ENCODE peak calls at places on chromosomes 11 and 22, in six cellular contexts. One of them, this sample, is unnamed.

GRCh38 chr11:1335811-1336761 is 26.7 kb upstream of the TOLLIP start:
- DNase-seq in K562: peak
- DNase-seq in GM12891: no peak
- DNase-seq in HepG2: peak
- DNase-seq in GM12878: no peak
- DNase-seq in H1: peak
- DNase-seq in this sample: no peak

GRCh38 chr11:19976281-19976941 is 183.9 kb downstream of the DBX1 start:
- DNase-seq in K562: no peak
- DNase-seq in GM12891: no peak
- DNase-seq in HepG2: peak
- DNase-seq in GM12878: no peak
- DNase-seq in H1: no peak
- DNase-seq in this sample: no peak

GRCh38 chr11:77518471-77518870 is 44.6 kb upstream of the PAK1 start:
- DNase-seq in K562: no peak
- DNase-seq in GM12891: no peak
- DNase-seq in HepG2: no peak
- DNase-seq in GM12878: no peak
- DNase-seq in H1: no peak
- DNase-seq in this sample: no peak

GRCh38 chr11:131888230-131888826 is 517.9 kb downstream of the NTM start:
- DNase-seq in K562: no peak
- DNase-seq in GM12891: no peak
- DNase-seq in HepG2: no peak
- DNase-seq in GM12878: no peak
- DNase-seq in H1: no peak
- DNase-seq in this sample: no peak

GRCh38 chr22:39250131-39250530 is 5.3 kb upstream of the PDGFB start:
- DNase-seq in K562: no peak
- DNase-seq in GM12891: no peak
- DNase-seq in HepG2: no peak
- DNase-seq in GM12878: no peak
- DNase-seq in H1: no peak
- DNase-seq in this sample: no peak

GRCh38 chr11:128052912-128053641 is 534.3 kb downstream of the ETS1 start:
- DNase-seq in K562: no peak
- DNase-seq in GM12891: no peak
- DNase-seq in HepG2: no peak
- DNase-seq in GM12878: no peak
- DNase-seq in H1: no peak
- DNase-seq in this sample: no peak

GRCh38 chr11:121241300-121242176 is 51.0 kb upstream of the SC5D start:
- DNase-seq in K562: no peak
- DNase-seq in GM12891: no peak
- DNase-seq in HepG2: no peak
- DNase-seq in GM12878: no peak
- DNase-seq in H1: no peak
- DNase-seq in this sample: no peak

GRCh38 chr11:125593113-125593761 is 585 bp downstream of the STT3A start:
- DNase-seq in K562: peak
- DNase-seq in GM12891: no peak
- DNase-seq in HepG2: peak
- DNase-seq in GM12878: no peak
- DNase-seq in H1: no peak
- DNase-seq in this sample: no peak

GRCh38 chr11:107385361-107385982 is 72.2 kb downstream of the CWF19L2 start:
- DNase-seq in K562: no peak
- DNase-seq in GM12891: no peak
- DNase-seq in HepG2: peak
- DNase-seq in GM12878: no peak
- DNase-seq in H1: no peak
- DNase-seq in this sample: no peak

GRCh38 chr11:45431301-45432018 is 145.3 kb upstream of the SYT13 start:
- DNase-seq in K562: no peak
- DNase-seq in GM12891: no peak
- DNase-seq in HepG2: no peak
- DNase-seq in GM12878: no peak
- DNase-seq in H1: no peak
- DNase-seq in this sample: no peak

GRCh38 chr11:75627879-75628668 is 40.8 kb downstream of the MAP6 start:
- DNase-seq in K562: peak
- DNase-seq in GM12891: no peak
- DNase-seq in HepG2: no peak
- DNase-seq in GM12878: no peak
- DNase-seq in H1: no peak
- DNase-seq in this sample: no peak

GRCh38 chr11:79121351-79121750 is 319.5 kb downstream of the TENM4 start:
- DNase-seq in K562: no peak
- DNase-seq in GM12891: no peak
- DNase-seq in HepG2: no peak
- DNase-seq in GM12878: no peak
- DNase-seq in H1: no peak
- DNase-seq in this sample: no peak

GRCh38 chr11:45926001-45926401 is 3.5 kb downstream of the LARGE2 start:
- DNase-seq in K562: no peak
- DNase-seq in GM12891: no peak
- DNase-seq in HepG2: no peak
- DNase-seq in GM12878: no peak
- DNase-seq in H1: no peak
- DNase-seq in this sample: no peak

GRCh38 chr22:44648821-44649566 is 53.0 kb upstream of the PRR5 start:
- DNase-seq in K562: no peak
- DNase-seq in GM12891: no peak
- DNase-seq in HepG2: no peak
- DNase-seq in GM12878: no peak
- DNase-seq in H1: no peak
- DNase-seq in this sample: no peak

GRCh38 chr11:73977856-73978519 is 4.7 kb downstream of the UCP2 start:
- DNase-seq in K562: no peak
- DNase-seq in GM12891: no peak
- DNase-seq in HepG2: no peak
- DNase-seq in GM12878: no peak
- DNase-seq in H1: no peak
- DNase-seq in this sample: no peak

GRCh38 chr11:72725731-72726042 is 26.5 kb downstream of the ARAP1 start:
- DNase-seq in K562: no peak
- DNase-seq in GM12891: no peak
- DNase-seq in HepG2: no peak
- DNase-seq in GM12878: no peak
- DNase-seq in H1: no peak
- DNase-seq in this sample: no peak

GRCh38 chr11:72723508-72723907 is 28.7 kb downstream of the ARAP1 start:
- DNase-seq in K562: no peak
- DNase-seq in GM12891: no peak
- DNase-seq in HepG2: no peak
- DNase-seq in GM12878: no peak
- DNase-seq in H1: no peak
- DNase-seq in this sample: no peak

GRCh38 chr11:72724851-72725730 is 27.1 kb downstream of the ARAP1 start:
- DNase-seq in K562: peak
- DNase-seq in GM12891: peak
- DNase-seq in HepG2: peak
- DNase-seq in GM12878: no peak
- DNase-seq in H1: peak
- DNase-seq in this sample: no peak

GRCh38 chr11:72722050-72722748 is 30.0 kb downstream of the ARAP1 start:
- DNase-seq in K562: peak
- DNase-seq in GM12891: peak
- DNase-seq in HepG2: no peak
- DNase-seq in GM12878: no peak
- DNase-seq in H1: peak
- DNase-seq in this sample: peak

GRCh38 chr11:72724021-72724561 is 28.1 kb downstream of the ARAP1 start:
- DNase-seq in K562: no peak
- DNase-seq in GM12891: no peak
- DNase-seq in HepG2: no peak
- DNase-seq in GM12878: no peak
- DNase-seq in H1: no peak
- DNase-seq in this sample: no peak
- TF ChIP-seq TAF1 in K562: no peak
- TF ChIP-seq TAF1 in GM12891: no peak
- TF ChIP-seq TAF1 in HepG2: no peak
- TF ChIP-seq TAF1 in GM12878: no peak
- TF ChIP-seq TAF1 in H1: no peak
- TF ChIP-seq TAF1 in this sample: no peak

GRCh38 chr11:98029832-98030231 is 990.9 kb upstream of the CNTN5 start:
- DNase-seq in K562: no peak
- DNase-seq in GM12891: no peak
- DNase-seq in HepG2: no peak
- DNase-seq in GM12878: no peak
- DNase-seq in H1: no peak
- DNase-seq in this sample: no peak
- TF ChIP-seq POLR2AphosphoS5 in K562: no peak
- TF ChIP-seq POLR2AphosphoS5 in GM12891: no peak
- TF ChIP-seq POLR2AphosphoS5 in HepG2: no peak
- TF ChIP-seq POLR2AphosphoS5 in GM12878: no peak
- TF ChIP-seq POLR2AphosphoS5 in H1: no peak
- TF ChIP-seq POLR2AphosphoS5 in this sample: no peak

GRCh38 chr11:65420506-65421203 is 1.9 kb upstream of the NEAT1 start:
- DNase-seq in K562: peak
- DNase-seq in GM12891: no peak
- DNase-seq in HepG2: no peak
- DNase-seq in GM12878: no peak
- DNase-seq in H1: no peak
- DNase-seq in this sample: no peak

GRCh38 chr11:65421204-65422103 is 1.1 kb upstream of the NEAT1 start:
- DNase-seq in K562: peak
- DNase-seq in GM12891: no peak
- DNase-seq in HepG2: peak
- DNase-seq in GM12878: no peak
- DNase-seq in H1: peak
- DNase-seq in this sample: no peak

GRCh38 chr11:65419460-65419772 is 3.2 kb upstream of the NEAT1 start:
- DNase-seq in K562: no peak
- DNase-seq in GM12891: no peak
- DNase-seq in HepG2: no peak
- DNase-seq in GM12878: no peak
- DNase-seq in H1: no peak
- DNase-seq in this sample: no peak

GRCh38 chr11:65418681-65419459 is 3.7 kb upstream of the NEAT1 start:
- DNase-seq in K562: peak
- DNase-seq in GM12891: peak
- DNase-seq in HepG2: peak
- DNase-seq in GM12878: peak
- DNase-seq in H1: peak
- DNase-seq in this sample: peak

GRCh38 chr11:65419773-65420481 is 2.7 kb upstream of the NEAT1 start:
- DNase-seq in K562: peak
- DNase-seq in GM12891: no peak
- DNase-seq in HepG2: peak
- DNase-seq in GM12878: no peak
- DNase-seq in H1: peak
- DNase-seq in this sample: no peak
- TF ChIP-seq POLR2A in K562: peak
- TF ChIP-seq POLR2A in GM12891: no peak
- TF ChIP-seq POLR2A in HepG2: peak
- TF ChIP-seq POLR2A in GM12878: peak
- TF ChIP-seq POLR2A in H1: no peak
- TF ChIP-seq POLR2A in this sample: peak

GRCh38 chr11:69918938-69919650 is 99.9 kb upstream of the FGF3 start:
- DNase-seq in K562: peak
- DNase-seq in GM12891: peak
- DNase-seq in HepG2: peak
- DNase-seq in GM12878: no peak
- DNase-seq in H1: peak
- DNase-seq in this sample: peak
- TF ChIP-seq TAF1 in K562: no peak
- TF ChIP-seq TAF1 in GM12891: no peak
- TF ChIP-seq TAF1 in HepG2: no peak
- TF ChIP-seq TAF1 in GM12878: no peak
- TF ChIP-seq TAF1 in H1: no peak
- TF ChIP-seq TAF1 in this sample: no peak

GRCh38 chr11:83037877-83038276 is 33.8 kb downstream of the RAB30 start:
- DNase-seq in K562: no peak
- DNase-seq in GM12891: no peak
- DNase-seq in HepG2: no peak
- DNase-seq in GM12878: no peak
- DNase-seq in H1: no peak
- DNase-seq in this sample: no peak
- TF ChIP-seq POLR2AphosphoS5 in K562: no peak
- TF ChIP-seq POLR2AphosphoS5 in GM12891: no peak
- TF ChIP-seq POLR2AphosphoS5 in HepG2: no peak
- TF ChIP-seq POLR2AphosphoS5 in GM12878: no peak
- TF ChIP-seq POLR2AphosphoS5 in H1: no peak
- TF ChIP-seq POLR2AphosphoS5 in this sample: no peak

GRCh38 chr11:10584071-10584501 is 15.6 kb upstream of the LYVE1 start:
- DNase-seq in K562: no peak
- DNase-seq in GM12891: no peak
- DNase-seq in HepG2: no peak
- DNase-seq in GM12878: no peak
- DNase-seq in H1: no peak
- DNase-seq in this sample: no peak
- TF ChIP-seq POLR2A in K562: no peak
- TF ChIP-seq POLR2A in GM12891: no peak
- TF ChIP-seq POLR2A in HepG2: no peak
- TF ChIP-seq POLR2A in GM12878: no peak
- TF ChIP-seq POLR2A in H1: no peak
- TF ChIP-seq POLR2A in this sample: no peak

GRCh38 chr22:49962751-49963646 is 2.4 kb downstream of the PIM3 start:
- DNase-seq in K562: no peak
- DNase-seq in GM12891: no peak
- DNase-seq in HepG2: no peak
- DNase-seq in GM12878: no peak
- DNase-seq in H1: no peak
- DNase-seq in this sample: no peak

GRCh38 chr22:49960159-49960966 is at the start of gene PIM3:
- DNase-seq in K562: peak
- DNase-seq in GM12891: peak
- DNase-seq in HepG2: peak
- DNase-seq in GM12878: peak
- DNase-seq in H1: peak
- DNase-seq in this sample: peak

GRCh38 chr22:49962012-49962750 is 1.6 kb downstream of the PIM3 start:
- DNase-seq in K562: peak
- DNase-seq in GM12891: peak
- DNase-seq in HepG2: peak
- DNase-seq in GM12878: no peak
- DNase-seq in H1: peak
- DNase-seq in this sample: peak

GRCh38 chr22:49960967-49961600 is 512 bp downstream of the PIM3 start:
- DNase-seq in K562: no peak
- DNase-seq in GM12891: no peak
- DNase-seq in HepG2: no peak
- DNase-seq in GM12878: no peak
- DNase-seq in H1: peak
- DNase-seq in this sample: no peak

GRCh38 chr22:49961601-49962011 is 1.0 kb downstream of the PIM3 start:
- DNase-seq in K562: no peak
- DNase-seq in GM12891: no peak
- DNase-seq in HepG2: no peak
- DNase-seq in GM12878: no peak
- DNase-seq in H1: no peak
- DNase-seq in this sample: no peak
- TF ChIP-seq TAF1 in K562: no peak
- TF ChIP-seq TAF1 in GM12891: no peak
- TF ChIP-seq TAF1 in HepG2: peak
- TF ChIP-seq TAF1 in GM12878: no peak
- TF ChIP-seq TAF1 in H1: no peak
- TF ChIP-seq TAF1 in this sample: no peak